ENCODE peak calls at places on chromosomes 12 and 14, in seven cellular contexts. Q is cardiac muscle cell, T is pancreas, L is psoas muscle, X is heart right ventricle, P is IMR-90, F is heart left ventricle. M is an unnamed sample.
A peak's percentile ranks its signal among the peaks of the same experiment; 100 is the strongest.

GRCh38 chr12:57515934-57516541 is 4.3 kb downstream of the DDIT3 start:
- DNase-seq in Q (peak; percentile 22), T (no peak), L (no peak), X (no peak), P (peak; percentile 23), F (no peak), M (no peak)

GRCh38 chr14:88195676-88196075 is 127.4 kb downstream of the KCNK10 start:
- DNase-seq in Q (peak; percentile 24), T (no peak), L (no peak), X (no peak), P (no peak), F (no peak), M (no peak)

GRCh38 chr12:22312336-22312735 is 22.2 kb downstream of the ST8SIA1 start:
- DNase-seq in Q (peak; percentile 97), T (no peak), L (no peak), X (peak; percentile 35), P (peak; percentile 54), F (peak; percentile 50), M (peak; percentile 40)

GRCh38 chr14:72726444-72726843 is 167.5 kb downstream of the DPF3 start:
- DNase-seq in Q (peak; percentile 91), T (no peak), L (no peak), X (no peak), P (peak; percentile 71), F (no peak), M (no peak)

GRCh38 chr14:93954516-93954830 is 21.9 kb downstream of the ASB2 start:
- DNase-seq in Q (no peak), T (no peak), L (peak; percentile 32), X (no peak), P (no peak), F (no peak), M (no peak)

GRCh38 chr14:105144666-105145380 is 23.8 kb downstream of the JAG2 start:
- DNase-seq in Q (no peak), T (peak; percentile 77), L (peak; percentile 47), X (no peak), P (no peak), F (no peak), M (no peak)

GRCh38 chr12:93813181-93813580 is 136.0 kb downstream of the CRADD start:
- DNase-seq in Q (peak; percentile 95), T (no peak), L (no peak), X (no peak), P (no peak), F (no peak), M (no peak)

GRCh38 chr12:52873832-52874572 is 25.2 kb upstream of the KRT78 start:
- DNase-seq in Q (peak; percentile 94), T (peak; percentile 94), L (peak; percentile 89), X (peak; percentile 91), P (peak; percentile 89), F (peak; percentile 92), M (peak; percentile 89)

GRCh38 chr12:64603183-64603841 is 7.0 kb upstream of the RASSF3 start:
- DNase-seq in Q (no peak), T (no peak), L (no peak), X (no peak), P (no peak), F (no peak), M (no peak)

GRCh38 chr12:106837782-106838181 is 63.3 kb downstream of the RIC8B start:
- DNase-seq in Q (no peak), T (no peak), L (no peak), X (no peak), P (no peak), F (no peak), M (no peak)

GRCh38 chr14:24368215-24368561 is 204 bp downstream of the NFATC4 start:
- DNase-seq in Q (no peak), T (peak; percentile 69), L (peak; percentile 57), X (no peak), P (no peak), F (no peak), M (no peak)

GRCh38 chr12:51748235-51748634 is 100.3 kb downstream of the FIGNL2 start:
- DNase-seq in Q (no peak), T (no peak), L (no peak), X (no peak), P (no peak), F (no peak), M (no peak)

GRCh38 chr12:10159280-10159679 is 12.7 kb downstream of the OLR1 start:
- DNase-seq in Q (no peak), T (no peak), L (no peak), X (no peak), P (no peak), F (no peak), M (no peak)

GRCh38 chr12:128966411-128966810 is 113.1 kb downstream of the GLT1D1 start:
- DNase-seq in Q (no peak), T (no peak), L (no peak), X (no peak), P (no peak), F (no peak), M (no peak)

GRCh38 chr14:38252066-38252710 is 3.7 kb downstream of the CLEC14A start:
- DNase-seq in Q (peak; percentile 17), T (no peak), L (no peak), X (no peak), P (no peak), F (no peak), M (no peak)

GRCh38 chr12:101501410-101502045 is 26.4 kb downstream of the SPIC start:
- DNase-seq in Q (peak; percentile 74), T (no peak), L (no peak), X (no peak), P (peak; percentile 5), F (no peak), M (no peak)

GRCh38 chr14:35789651-35790050 is 19.4 kb downstream of the RALGAPA1 start:
- DNase-seq in Q (no peak), T (no peak), L (no peak), X (no peak), P (peak; percentile 68), F (no peak), M (no peak)

GRCh38 chr12:95608252-95609033 is 57.2 kb upstream of the USP44 start:
- DNase-seq in Q (peak; percentile 66), T (peak; percentile 76), L (peak; percentile 65), X (peak; percentile 51), P (peak; percentile 76), F (peak; percentile 88), M (no peak)

GRCh38 chr14:82528011-82528410 is 994.4 kb upstream of the SEL1L start:
- DNase-seq in Q (no peak), T (no peak), L (no peak), X (no peak), P (no peak), F (no peak), M (no peak)

GRCh38 chr14:37093364-37093763 is 79.0 kb downstream of the SLC25A21 start:
- DNase-seq in Q (no peak), T (no peak), L (no peak), X (no peak), P (no peak), F (no peak), M (no peak)

GRCh38 chr14:75554482-75554881 is 23.9 kb upstream of the FLVCR2 start:
- DNase-seq in Q (peak; percentile 21), T (no peak), L (no peak), X (no peak), P (peak; percentile 20), F (no peak), M (no peak)

GRCh38 chr12:11891350-11892064 is 179.2 kb upstream of the BCL2L14 start:
- DNase-seq in Q (peak; percentile 31), T (no peak), L (no peak), X (no peak), P (no peak), F (peak; percentile 34), M (no peak)

GRCh38 chr12:26426652-26427051 is 231.3 kb downstream of the SSPN start:
- DNase-seq in Q (no peak), T (no peak), L (no peak), X (no peak), P (no peak), F (no peak), M (no peak)

GRCh38 chr14:74459289-74459946 is 33.4 kb upstream of the SYNDIG1L start:
- DNase-seq in Q (peak; percentile 72), T (no peak), L (no peak), X (peak; percentile 24), P (peak; percentile 69), F (no peak), M (no peak)

DNA sequence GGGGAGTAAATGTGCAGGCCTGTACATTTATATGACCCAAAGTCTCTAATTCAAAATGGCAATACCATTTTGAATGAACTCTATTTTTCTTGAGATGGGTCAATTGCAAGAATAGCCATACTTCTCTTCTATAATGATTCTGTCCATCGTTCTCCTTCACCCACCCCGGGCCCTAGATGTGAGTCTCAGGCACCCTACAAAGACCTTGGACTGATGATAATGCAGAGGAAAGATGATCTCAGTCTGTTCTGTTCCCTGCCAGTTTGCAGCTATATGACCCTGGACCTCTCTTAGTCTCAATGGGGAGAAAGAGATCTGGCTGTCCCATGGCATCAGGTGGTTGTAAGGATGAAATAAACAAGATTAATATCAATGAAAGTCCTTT is 30.1 kb downstream of the VCPKMT start:
- DNase-seq in Q (no peak), T (no peak), L (no peak), X (no peak), P (no peak), F (no peak), M (no peak)
- H3K4me1 ChIP-seq in Q (peaks cover 5% of the 10 kb centered on the region), T (no peaks in the 10 kb centered on the region), L (no peaks in the 10 kb centered on the region), X (peaks cover 32% of the 10 kb centered on the region), P (peaks cover 13% of the 10 kb centered on the region), F (no peaks in the 10 kb centered on the region), M (no peaks in the 10 kb centered on the region)

GRCh38 chr14:79841433-79841832 is 369.9 kb downstream of the DIO2 start:
- DNase-seq in Q (no peak), T (no peak), L (no peak), X (no peak), P (peak; percentile 38), F (no peak), M (no peak)
- H3K4me1 ChIP-seq in Q (no peaks in the 10 kb centered on the region), T (peaks cover 6% of the 10 kb centered on the region), L (no peaks in the 10 kb centered on the region), X (peaks cover 7% of the 10 kb centered on the region), P (peaks cover 2% of the 10 kb centered on the region), F (no peaks in the 10 kb centered on the region), M (no peaks in the 10 kb centered on the region)

DNA sequence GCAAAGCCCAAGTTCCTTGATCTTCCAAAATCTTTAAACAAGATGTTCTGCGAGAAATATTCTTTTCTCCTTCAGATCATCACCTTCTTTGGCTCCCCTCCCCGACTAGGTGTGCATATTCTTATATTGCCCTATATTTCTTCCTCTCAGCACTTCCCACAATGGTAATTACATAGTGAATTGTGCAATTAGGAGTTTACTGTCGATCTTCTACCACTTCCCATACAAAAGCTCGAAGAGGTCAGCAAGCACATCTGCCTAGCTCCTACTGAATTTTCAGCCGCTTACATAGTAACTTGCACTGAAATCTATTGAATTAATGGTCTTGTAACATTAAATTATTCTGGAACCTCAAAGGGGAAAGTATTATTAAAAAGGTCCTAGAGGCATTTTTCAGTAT is 16.7 kb downstream of the OSBPL8 start:
- DNase-seq in Q (no peak), T (no peak), L (no peak), X (no peak), P (no peak), F (no peak), M (no peak)
- H3K4me1 ChIP-seq in Q (peaks cover 39% of the 10 kb centered on the region), T (peaks cover 22% of the 10 kb centered on the region), L (peaks cover 43% of the 10 kb centered on the region), X (peaks cover 48% of the 10 kb centered on the region), P (peaks cover 1% of the 10 kb centered on the region), F (peaks cover 53% of the 10 kb centered on the region), M (no peaks in the 10 kb centered on the region)

DNA sequence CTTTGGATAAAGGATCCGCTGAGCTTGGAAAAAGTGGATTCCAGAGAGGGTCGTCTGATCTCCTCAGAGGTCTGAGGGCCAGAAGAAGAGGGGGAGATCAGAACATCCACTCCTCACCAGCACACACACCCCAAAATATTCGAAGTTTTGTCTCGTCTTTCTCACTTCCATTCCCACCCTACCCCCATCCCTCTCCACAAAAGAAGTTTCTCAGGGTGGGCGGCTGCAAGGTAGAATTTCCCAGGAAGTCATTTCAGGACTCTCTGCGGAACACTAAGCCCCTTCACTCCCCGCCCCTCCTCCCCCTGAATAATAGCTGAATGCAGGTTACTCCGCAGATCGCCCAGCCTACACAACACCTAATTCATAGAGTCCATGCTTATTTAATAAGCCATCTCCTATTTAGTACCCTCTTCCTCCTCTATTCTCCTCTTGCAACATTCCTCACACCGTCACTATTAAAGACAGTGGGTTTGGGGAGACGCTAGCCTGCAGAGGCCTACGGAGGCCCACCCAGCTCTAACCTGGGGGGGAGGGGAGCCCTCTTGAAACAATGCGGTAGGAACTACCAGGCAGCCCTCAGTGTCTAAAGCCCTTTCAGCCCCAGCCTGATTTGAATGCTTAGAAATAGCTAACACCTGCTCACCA is 650 bp upstream of the SALL2 start:
- DNase-seq in Q (no peak), T (no peak), L (no peak), X (no peak), P (no peak), F (no peak), M (no peak)
- H3K4me1 ChIP-seq in Q (peaks cover 4% of the 10 kb centered on the region), T (no peaks in the 10 kb centered on the region), L (no peaks in the 10 kb centered on the region), X (peaks cover 16% of the 10 kb centered on the region), P (peaks cover 2% of the 10 kb centered on the region), F (peaks cover 10% of the 10 kb centered on the region), M (no peaks in the 10 kb centered on the region)